ENCODE peak calls at places on chromosomes 12 and 14, in seven cellular contexts. S is endothelial cell, Z is AG10803, G is A549, U is choroid plexus epithelial cell, M is bronchial epithelial cell, I is left lung. D is an unnamed sample.

GRCh38 chr12:78088391-78088832 is 257.7 kb downstream of the NAV3 start:
- DNase-seq in U (peak; percentile 65), I (no peak), G (peak; percentile 4), M (no peak), S (no peak), Z (peak; percentile 9), D (no peak)

GRCh38 chr14:36663404-36664321 is 2.0 kb downstream of the PAX9 start:
- DNase-seq in Z (peak; percentile 51), I (no peak), U (peak; percentile 14), S (no peak), M (peak; percentile 26), G (no peak), D (no peak)

GRCh38 chr14:35435177-35435576 is 30.6 kb upstream of the NFKBIA start:
- DNase-seq in S (no peak), Z (no peak), I (no peak), U (peak; percentile 20), M (peak; percentile 63), G (no peak), D (no peak)

GRCh38 chr14:77906446-77906845 is 106.5 kb downstream of the ADCK1 start:
- DNase-seq in Z (no peak), M (no peak), S (no peak), U (no peak), I (no peak), G (no peak), D (no peak)

GRCh38 chr12:122024132-122024785 is 2.6 kb downstream of the BCL7A start:
- DNase-seq in S (no peak), I (no peak), M (no peak), Z (no peak), U (no peak), G (no peak), D (no peak)

GRCh38 chr14:103188691-103189480 is 65.6 kb downstream of the TNFAIP2 start:
- DNase-seq in U (no peak), M (no peak), G (peak; percentile 44), I (no peak), Z (peak; percentile 29), S (peak; percentile 57), D (peak; percentile 35)

GRCh38 chr14:22607291-22607690 is 9.2 kb downstream of the ABHD4 start:
- DNase-seq in G (no peak), Z (peak; percentile 74), U (no peak), I (no peak), S (no peak), M (no peak), D (no peak)

GRCh38 chr14:49857427-49858003 is 4.9 kb upstream of the NEMF start:
- DNase-seq in Z (peak; percentile 34), U (no peak), G (no peak), M (no peak), S (no peak), I (no peak), D (no peak)

GRCh38 chr12:120316798-120317257 is 10.8 kb downstream of the PLA2G1B start:
- DNase-seq in G (no peak), U (peak; percentile 41), I (no peak), M (peak; percentile 32), Z (no peak), S (no peak), D (no peak)

GRCh38 chr12:130444986-130445385 is 107.3 kb downstream of the PIWIL1 start:
- DNase-seq in S (no peak), G (no peak), U (no peak), Z (no peak), M (no peak), I (no peak), D (no peak)

GRCh38 chr14:56004807-56005579 is 113.2 kb upstream of the PELI2 start:
- DNase-seq in M (peak; percentile 70), S (no peak), I (peak; percentile 52), Z (peak; percentile 86), U (peak; percentile 89), G (peak; percentile 69), D (peak; percentile 66)

GRCh38 chr14:101122114-101122854 is 218.8 kb upstream of the RTL1 start:
- DNase-seq in Z (no peak), U (no peak), M (no peak), I (no peak), S (no peak), G (no peak), D (no peak)

GRCh38 chr14:23093993-23094665 is 807 bp downstream of the ACIN1 start:
- DNase-seq in I (no peak), Z (no peak), U (peak; percentile 24), M (no peak), S (peak; percentile 70), G (no peak), D (no peak)

GRCh38 chr14:65431245-65431644 is 18.7 kb downstream of the FUT8 start:
- DNase-seq in Z (no peak), U (no peak), I (no peak), M (no peak), S (no peak), G (no peak), D (no peak)

GRCh38 chr12:133222211-133222610 is 13.5 kb downstream of the ANHX start:
- DNase-seq in I (no peak), U (no peak), Z (no peak), G (no peak), S (no peak), M (no peak), D (no peak)

GRCh38 chr12:114799574-114800487 is 115.9 kb upstream of the TBX3 start:
- DNase-seq in S (no peak), U (peak; percentile 32), M (no peak), Z (peak; percentile 60), G (peak; percentile 44), I (no peak), D (no peak)

GRCh38 chr14:38737657-38738056 is 365.4 kb downstream of the SEC23A start:
- DNase-seq in M (no peak), U (no peak), Z (no peak), I (no peak), S (no peak), G (no peak), D (no peak)

GRCh38 chr12:93591137-93591868 is 18.8 kb downstream of the SOCS2 start:
- DNase-seq in G (peak; percentile 82), U (peak; percentile 88), I (peak; percentile 83), M (peak; percentile 57), Z (peak; percentile 89), S (peak; percentile 20), D (peak; percentile 50)

GRCh38 chr14:33660248-33660647 is 290.6 kb downstream of the EGLN3 start:
- DNase-seq in I (no peak), G (no peak), Z (no peak), S (no peak), U (no peak), M (no peak), D (no peak)

GRCh38 chr14:74038015-74038859 is 19.1 kb downstream of the BBOF1 start:
- DNase-seq in M (peak; percentile 63), S (peak; percentile 13), Z (peak; percentile 55), U (peak; percentile 78), I (no peak), G (peak; percentile 66), D (no peak)
- TF ChIP-seq CTCF in M (peak; percentile 36), S (peak; percentile 81), Z (peak; percentile 70), U (peak; percentile 56), I (peak; percentile 61), G (peak; percentile 75), D (peak; percentile 81)

DNA sequence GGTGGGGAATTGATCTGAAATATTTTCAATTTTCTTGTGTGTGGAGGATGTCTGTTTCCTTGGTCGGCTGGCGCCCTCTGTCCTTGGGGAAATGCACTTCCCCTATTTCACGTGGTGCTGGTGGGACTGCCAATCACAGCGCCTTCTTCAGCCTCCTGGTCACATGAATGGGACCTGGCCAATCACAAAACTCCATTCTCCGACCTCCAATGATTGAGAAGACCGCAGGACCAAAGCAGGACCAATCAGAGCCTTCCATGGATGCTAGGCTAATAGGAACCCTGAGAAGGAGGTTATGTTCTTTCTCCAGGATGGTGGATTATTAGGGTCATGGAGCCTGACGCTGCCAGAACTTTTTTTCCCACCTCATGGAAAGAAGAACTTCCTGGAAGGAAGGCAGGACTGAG is 188.7 kb downstream of the TTC8 start:
- DNase-seq in U (peak; percentile 56), I (no peak), S (no peak), G (peak; percentile 87), M (peak; percentile 61), Z (no peak), D (peak; percentile 50)
- TF ChIP-seq CTCF in U (peak; percentile 67), I (peak; percentile 15), S (no peak), G (peak; percentile 47), M (peak; percentile 64), Z (peak; percentile 44), D (no peak)

DNA sequence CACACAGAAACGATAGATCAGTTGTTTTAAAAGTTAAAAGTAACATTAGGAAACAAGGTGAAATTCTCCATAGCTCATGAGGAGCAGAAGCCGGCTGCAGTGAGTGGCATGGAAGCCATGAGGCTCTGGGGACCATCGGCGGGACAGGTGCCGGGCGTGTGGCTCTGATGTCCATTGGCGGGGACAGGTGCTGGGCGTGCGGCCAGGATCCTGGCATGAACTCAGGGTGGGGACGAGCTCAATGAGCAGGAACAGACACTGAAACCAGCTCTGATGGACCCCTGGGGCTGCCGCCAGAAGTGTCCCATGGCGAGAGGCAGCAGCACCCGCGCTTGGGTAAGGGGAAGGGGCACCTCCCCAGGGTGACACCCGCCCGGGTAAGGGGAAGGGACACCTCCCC is 75.1 kb downstream of the NOC4L start:
- DNase-seq in Z (no peak), U (no peak), M (no peak), G (no peak), S (no peak), I (no peak), D (no peak)
- TF ChIP-seq CTCF in Z (no peak), U (no peak), M (no peak), G (no peak), S (no peak), I (no peak), D (no peak)

GRCh38 chr14:69260979-69261605 is 1.1 kb downstream of the GALNT16 start:
- DNase-seq in S (peak; percentile 59), I (no peak), M (no peak), Z (no peak), U (no peak), G (peak; percentile 43), D (peak; percentile 61)

GRCh38 chr14:69261761-69262331 is 1.9 kb downstream of the GALNT16 start:
- DNase-seq in I (no peak), M (no peak), U (no peak), Z (no peak), S (peak; percentile 28), G (peak; percentile 23), D (no peak)

GRCh38 chr14:69260246-69260978 is 454 bp downstream of the GALNT16 start:
- DNase-seq in G (peak; percentile 47), Z (no peak), I (no peak), U (peak; percentile 14), S (peak; percentile 47), M (no peak), D (peak; percentile 35)

GRCh38 chr14:69259176-69259530 is 805 bp upstream of the GALNT16 start:
- DNase-seq in U (no peak), Z (no peak), S (no peak), M (no peak), I (no peak), G (no peak), D (no peak)

GRCh38 chr14:69259531-69260245 is at the start of gene GALNT16:
- DNase-seq in M (no peak), I (no peak), S (peak; percentile 69), Z (no peak), U (peak; percentile 19), G (peak; percentile 56), D (no peak)
- TF ChIP-seq CTCF in M (peak; percentile 12), I (no peak), S (no peak), Z (peak; percentile 22), U (no peak), G (peak; percentile 25), D (peak; percentile 13)

GRCh38 chr12:96985515-96986362 is 78.7 kb downstream of the NEDD1 start:
- DNase-seq in I (no peak), G (peak; percentile 8), M (no peak), Z (no peak), S (peak; percentile 57), U (peak; percentile 9), D (peak; percentile 38)
- TF ChIP-seq CTCF in I (peak; percentile 95), G (peak; percentile 91), M (peak; percentile 81), Z (peak; percentile 41), S (peak; percentile 93), U (peak; percentile 43), D (peak; percentile 95)

GRCh38 chr12:110906088-110906487 is 14.3 kb downstream of the MYL2 start:
- DNase-seq in G (no peak), M (no peak), I (no peak), S (no peak), Z (no peak), U (no peak), D (peak; percentile 4)
- TF ChIP-seq CTCF in G (no peak), M (no peak), I (no peak), S (no peak), Z (no peak), U (no peak), D (no peak)